ENCODE peak calls at places on chromosomes 3 and 15, in five cellular contexts. R, I, O, G and H are unnamed samples.

GRCh38 chr3:105444725-105445124 is 78.0 kb downstream of the ALCAM start:
- DNase-seq in I (no peak), O (no peak), G (no peak), R (no peak), H (no peak)

GRCh38 chr3:113783980-113784379 is 37.1 kb downstream of the ATP6V1A start:
- DNase-seq in O (no peak), G (no peak), I (no peak), R (no peak), H (peak; percentile 78)

GRCh38 chr15:33100314-33100713 is 94.2 kb downstream of the FMN1 start:
- DNase-seq in R (no peak), O (no peak), G (no peak), I (no peak), H (no peak)

GRCh38 chr3:156551746-156552145 is 3.2 kb downstream of the SSR3 start:
- DNase-seq in R (peak; percentile 20), I (no peak), O (no peak), G (no peak), H (no peak)

GRCh38 chr3:99901200-99901926 is 83.7 kb downstream of the CMSS1 start:
- DNase-seq in O (no peak), R (peak; percentile 87), G (no peak), I (no peak), H (peak; percentile 40)

GRCh38 chr15:69422336-69422895 is 8.3 kb downstream of the KIF23 start:
- DNase-seq in R (no peak), I (no peak), O (no peak), G (no peak), H (peak; percentile 53)

GRCh38 chr3:13016083-13016725 is 57.0 kb downstream of the IQSEC1 start:
- DNase-seq in I (no peak), G (no peak), O (no peak), R (no peak), H (no peak)

GRCh38 chr3:188557230-188557629 is 403.3 kb downstream of the LPP start:
- DNase-seq in O (no peak), G (no peak), I (no peak), R (no peak), H (no peak)